ENCODE peak calls at places on chromosomes 11 and 22, in seven cellular contexts. X is fibroblast of lung, Z is thoracic aorta, E is heart right ventricle, K is PC-3, O is cardiac muscle cell, M is body of pancreas. C is an unnamed sample. For H3K36me3, the result is how much of the 10 kb centered on the place peaks cover.

GRCh38 chr22:17423616-17424015 is 54.4 kb downstream of the CECR2 start:
- DNase-seq in X (no peak), Z (no peak), O (no peak), E (no peak), K (no peak), M (no peak), C (no peak)

GRCh38 chr11:22670803-22671202 is 4.4 kb downstream of the GAS2 start:
- DNase-seq in E (no peak), O (peak), K (peak), M (no peak), X (peak), Z (no peak), C (no peak)

GRCh38 chr11:77340501-77340900 is 39.0 kb upstream of the GDPD4 start:
- DNase-seq in X (no peak), O (peak), E (no peak), Z (no peak), M (no peak), K (no peak), C (no peak)

GRCh38 chr22:20130739-20131592 is 638 bp upstream of the ZDHHC8 start:
- DNase-seq in X (peak), M (peak), K (peak), O (peak), E (peak), Z (peak), C (peak)

GRCh38 chr11:27239305-27239942 is 123.6 kb downstream of the CCDC34 start:
- DNase-seq in O (no peak), M (no peak), Z (no peak), E (no peak), K (no peak), X (no peak), C (no peak)

GRCh38 chr11:9716275-9717039 is 52.6 kb downstream of the SWAP70 start:
- DNase-seq in K (peak), X (peak), E (no peak), Z (no peak), O (peak), M (no peak), C (no peak)

GRCh38 chr11:83713701-83714100 is 427.5 kb upstream of the CCDC90B start:
- DNase-seq in K (no peak), M (peak), Z (no peak), O (peak), E (no peak), X (peak), C (no peak)

GRCh38 chr22:45240137-45240809 is 421 bp downstream of the KIAA0930 start:
- DNase-seq in X (no peak), M (no peak), O (peak), Z (no peak), E (peak), K (no peak), C (no peak)

GRCh38 chr11:107785401-107785800 is 73.2 kb downstream of the SLC35F2 start:
- DNase-seq in X (peak), Z (no peak), E (no peak), O (peak), K (no peak), M (no peak), C (no peak)

GRCh38 chr11:3169952-3170755 is 5.0 kb upstream of the OSBPL5 start:
- DNase-seq in E (no peak), X (no peak), K (peak), O (no peak), M (no peak), Z (no peak), C (peak)

GRCh38 chr11:24963879-24964278 is 467.0 kb downstream of the LUZP2 start:
- DNase-seq in K (peak), O (peak), E (no peak), Z (no peak), M (no peak), X (peak), C (no peak)

GRCh38 chr11:94664336-94664735 is 97.2 kb downstream of the PIWIL4 start:
- DNase-seq in X (no peak), E (no peak), K (peak), M (no peak), O (no peak), Z (no peak), C (no peak)

GRCh38 chr11:78371221-78371899 is 46.3 kb downstream of the GAB2 start:
- DNase-seq in K (no peak), Z (no peak), M (no peak), E (no peak), O (no peak), X (no peak), C (no peak)

GRCh38 chr11:77411238-77411637 is 62.7 kb downstream of the PAK1 start:
- DNase-seq in K (no peak), X (peak), O (peak), Z (peak), E (peak), M (peak), C (peak)

GRCh38 chr11:130798280-130798679 is 118.0 kb downstream of the SNX19 start:
- DNase-seq in Z (no peak), K (peak), E (no peak), M (no peak), X (peak), O (peak), C (no peak)

GRCh38 chr22:39567135-39567946 is 3.2 kb upstream of the CACNA1I start:
- DNase-seq in M (no peak), X (no peak), E (no peak), K (no peak), O (no peak), Z (no peak), C (no peak)

GRCh38 chr11:107799245-107799859 is 59.2 kb downstream of the SLC35F2 start:
- DNase-seq in K (peak), E (peak), O (peak), X (peak), M (peak), Z (peak), C (peak)

GRCh38 chr22:42797021-42797420 is 60.1 kb downstream of the ARFGAP3 start:
- DNase-seq in E (no peak), K (no peak), M (no peak), X (no peak), Z (no peak), O (peak), C (no peak)

GRCh38 chr11:79363261-79363660 is 77.6 kb downstream of the TENM4 start:
- DNase-seq in M (no peak), X (no peak), K (no peak), E (no peak), O (no peak), Z (no peak), C (no peak)

DNA sequence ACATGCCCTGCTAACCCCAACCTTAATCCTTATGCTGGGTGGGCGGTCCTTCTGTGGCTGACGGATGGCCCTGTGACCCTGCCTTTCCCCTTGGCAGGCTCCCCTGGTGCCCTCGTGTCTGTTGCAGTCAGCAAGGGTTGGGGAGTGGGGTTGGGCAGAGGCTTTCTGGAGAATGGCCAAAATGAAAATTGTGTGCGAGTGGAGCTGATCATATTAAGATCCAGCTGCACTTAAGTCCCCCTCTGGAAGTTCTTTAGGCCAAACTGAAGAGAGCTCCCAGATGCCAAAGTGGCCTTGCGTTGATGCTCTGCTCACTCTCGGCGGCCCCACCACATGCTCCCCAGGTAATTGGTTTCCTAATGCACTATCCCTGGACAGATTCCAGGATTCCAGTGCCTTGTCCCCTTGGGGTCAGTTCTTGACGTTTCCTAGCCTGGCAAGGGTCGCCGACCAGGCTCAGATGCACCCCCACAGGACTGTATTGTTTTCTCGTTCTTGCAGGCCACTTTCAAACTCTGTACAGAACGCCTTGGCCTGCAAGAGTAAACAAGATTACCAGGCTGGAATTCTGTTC is 16.4 kb upstream of the C11orf96 start:
- DNase-seq in M (no peak), X (peak), E (no peak), K (no peak), O (no peak), Z (no peak), C (no peak)
- H3K4me3 ChIP-seq in M (no peak), X (no peak), E (no peak), K (no peak), O (no peak), Z (no peak), C (no peak)

GRCh38 chr11:63494936-63495335 is 4.0 kb upstream of the PLAAT5 start:
- DNase-seq in K (no peak), E (no peak), Z (no peak), X (no peak), M (peak), O (no peak), C (no peak)

GRCh38 chr11:63492441-63492840 is 1.5 kb upstream of the PLAAT5 start:
- DNase-seq in O (no peak), M (no peak), Z (no peak), E (no peak), X (no peak), K (no peak), C (no peak)

GRCh38 chr11:63491614-63492372 is 826 bp upstream of the PLAAT5 start:
- DNase-seq in X (peak), E (no peak), M (peak), Z (no peak), K (no peak), O (peak), C (no peak)

GRCh38 chr11:63491240-63491587 is 247 bp upstream of the PLAAT5 start:
- DNase-seq in M (no peak), E (no peak), O (no peak), X (no peak), K (no peak), Z (no peak), C (no peak)

GRCh38 chr11:63493127-63493526 is 2.2 kb upstream of the PLAAT5 start:
- DNase-seq in E (no peak), M (no peak), Z (no peak), X (no peak), K (no peak), O (no peak), C (no peak)
- H3K36me3 ChIP-seq in E (under half), M (under half), Z (under half), X (under half), K (under half), O (under half), C (under half)

DNA sequence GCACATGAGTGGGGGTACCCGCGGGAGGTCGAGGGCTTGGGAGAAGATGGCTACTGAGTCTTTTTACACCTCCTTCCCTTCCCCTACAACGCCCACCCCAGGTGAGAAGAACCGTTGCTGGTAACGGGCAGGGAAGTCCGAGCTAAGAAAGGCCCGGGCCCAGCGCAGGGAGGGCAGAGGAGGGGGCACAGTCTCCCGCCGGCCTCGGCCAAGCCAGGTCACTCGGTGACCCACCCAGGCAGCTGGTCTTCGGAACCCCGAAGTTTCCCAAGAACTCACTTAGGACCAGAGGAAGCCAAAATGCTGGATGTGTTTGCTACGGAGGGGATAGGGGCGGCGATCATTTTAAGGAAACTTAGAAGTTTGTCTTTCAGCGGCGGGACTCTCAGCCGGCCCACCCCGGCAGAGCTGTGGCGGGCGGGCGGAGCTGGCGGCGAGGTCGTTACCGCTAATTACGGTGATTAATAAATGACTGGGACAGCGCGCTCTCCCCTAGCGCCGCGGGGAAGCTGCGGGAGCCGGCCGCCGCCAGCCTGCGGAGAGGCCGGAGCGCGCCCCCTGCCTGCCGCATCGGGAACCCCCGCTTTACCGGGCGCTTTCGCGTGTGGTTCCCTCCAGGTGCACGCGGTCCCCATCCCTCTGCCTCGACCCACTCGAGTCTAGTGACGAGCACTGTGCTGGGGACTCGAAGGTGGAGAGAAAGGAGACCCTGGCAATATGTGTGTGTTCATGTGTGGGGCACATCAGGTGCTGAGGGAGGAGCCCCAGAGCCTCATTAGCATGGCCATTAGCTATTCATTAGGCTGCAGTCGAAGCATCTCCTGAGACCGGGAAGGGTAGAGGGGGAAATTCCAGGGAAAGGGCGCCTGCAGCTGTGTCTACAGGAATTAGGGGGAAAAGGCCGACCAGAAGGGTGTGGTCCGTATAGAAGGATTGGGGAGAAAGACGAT is 945 bp downstream of the ROBO3 start:
- DNase-seq in X (peak), M (peak), K (peak), Z (no peak), E (peak), O (peak), C (peak)
- H3K4me3 ChIP-seq in X (peak), M (no peak), K (peak), Z (peak), E (peak), O (peak), C (no peak)

GRCh38 chr11:68892576-68892975 is 11.1 kb downstream of the MRPL21 start:
- DNase-seq in X (no peak), E (no peak), Z (no peak), K (no peak), O (no peak), M (no peak), C (no peak)
- H3K36me3 ChIP-seq in X (under half), E (half or more), Z (half or more), K (half or more), O (under half), M (under half), C (under half)

GRCh38 chr11:104916442-104916841 is 18.2 kb upstream of the CASP12 start:
- DNase-seq in E (no peak), K (no peak), Z (no peak), O (no peak), M (no peak), X (peak), C (no peak)
- H3K4me3 ChIP-seq in E (no peak), K (no peak), Z (peak), O (no peak), M (no peak), X (no peak), C (no peak)

C was measured in kidney.